ENCODE peak calls at places on chromosomes 7 and 10, in five cellular contexts. B, U, H, S and W are unnamed samples.

GRCh38 chr10:30820282-30820991 is 190.9 kb upstream of the LYZL2 start:
- DNase-seq in B (no peak), H (no peak), S (no peak), U (no peak), W (no peak)

GRCh38 chr10:117778241-117778640 is 235.7 kb downstream of the EMX2 start:
- DNase-seq in H (no peak), B (no peak), S (no peak), U (no peak), W (no peak)

GRCh38 chr10:105026566-105026965 is 385.5 kb downstream of the SORCS3 start:
- DNase-seq in U (no peak), B (no peak), S (no peak), H (no peak), W (no peak)

GRCh38 chr10:14855453-14855852 is 17.3 kb downstream of the HSPA14 start:
- DNase-seq in B (no peak), S (no peak), H (no peak), U (no peak), W (no peak)

GRCh38 chr10:86091216-86091615 is 275.4 kb downstream of the GRID1 start:
- DNase-seq in H (no peak), B (no peak), U (no peak), S (no peak), W (no peak)

GRCh38 chr10:5446390-5446926 is 34.1 kb downstream of the NET1 start:
- DNase-seq in H (peak; percentile 17), S (peak; percentile 97), U (peak; percentile 97), B (peak; percentile 92), W (peak; percentile 92)

GRCh38 chr10:122338609-122339441 is 35.7 kb upstream of the PLEKHA1 start:
- DNase-seq in H (no peak), U (no peak), B (no peak), S (no peak), W (no peak)

GRCh38 chr7:67344481-67345193 is 348.0 kb downstream of the TYW1 start:
- DNase-seq in H (no peak), U (no peak), S (no peak), B (no peak), W (no peak)

GRCh38 chr10:84391326-84391725 is 62.9 kb downstream of the CCSER2 start:
- DNase-seq in S (no peak), U (no peak), H (no peak), B (no peak), W (no peak)
- H3K4me3 ChIP-seq in S (no peak overlapping the region), U (no peak overlapping the region), H (no peak overlapping the region), B (no peak overlapping the region), W (no peak overlapping the region)

GRCh38 chr10:21171197-21171935 is 274.3 kb upstream of the NEBL start:
- DNase-seq in B (no peak), H (no peak), S (no peak), U (peak; percentile 47), W (peak; percentile 62)

GRCh38 chr10:21170216-21170615 is 273.1 kb upstream of the NEBL start:
- DNase-seq in U (peak; percentile 70), S (no peak), B (no peak), H (no peak), W (no peak)

GRCh38 chr10:21173433-21173963 is 276.4 kb upstream of the NEBL start:
- DNase-seq in U (peak; percentile 58), B (no peak), H (no peak), S (peak; percentile 70), W (peak; percentile 43)

GRCh38 chr10:21172774-21173432 is 275.8 kb upstream of the NEBL start:
- DNase-seq in H (no peak), U (peak; percentile 64), B (no peak), S (peak; percentile 78), W (peak; percentile 48)

DNA sequence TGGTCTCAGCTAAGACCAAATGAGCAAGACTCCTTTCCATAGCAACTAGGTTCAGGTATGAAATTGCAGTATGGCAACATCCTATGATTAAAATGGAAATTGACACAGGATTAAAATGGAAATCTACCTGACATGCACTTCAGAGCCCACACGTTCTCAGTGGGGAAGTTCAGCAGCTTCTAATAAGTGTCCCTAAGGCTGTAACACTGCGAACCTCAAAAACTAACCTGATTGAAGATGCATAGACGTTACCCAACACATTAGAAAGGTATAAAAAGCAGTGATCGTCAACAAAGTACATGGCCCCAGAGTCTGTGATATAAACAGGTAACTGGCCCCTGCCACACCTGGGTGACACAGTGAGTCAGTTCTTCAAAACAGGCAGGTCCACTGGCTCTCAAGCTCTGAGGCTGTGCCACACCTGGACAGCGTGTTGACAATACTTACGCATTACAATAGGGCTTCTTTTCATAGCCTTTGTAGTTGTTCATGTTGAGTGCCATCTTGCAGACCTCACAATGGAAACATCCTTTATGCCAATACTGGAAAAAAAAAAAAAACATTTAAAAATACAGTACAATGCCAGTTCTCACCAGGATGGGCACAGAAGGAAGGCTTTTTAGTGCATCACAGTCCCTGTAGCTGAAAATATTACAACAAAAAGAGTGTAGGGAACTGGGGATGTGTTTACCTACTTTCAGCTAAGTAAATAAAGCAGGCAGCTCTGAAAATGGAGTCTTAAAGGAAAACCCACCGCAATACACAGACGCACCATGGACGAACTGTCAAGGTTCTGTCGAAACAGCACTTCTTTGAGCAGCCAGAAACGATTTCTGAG is 275.0 kb upstream of the NEBL start:
- DNase-seq in B (no peak), U (peak; percentile 14), S (no peak), H (no peak), W (peak; percentile 21)
- H3K27ac ChIP-seq in B (no peak overlapping the region), U (no peak overlapping the region), S (peak overlapping the region; percentile 78), H (no peak overlapping the region), W (no peak overlapping the region)

GRCh38 chr7:148503900-148504487 is 86.6 kb upstream of the C7orf33 start:
- DNase-seq in S (no peak), U (peak; percentile 30), B (no peak), H (no peak), W (peak; percentile 57)
- H3K4me3 ChIP-seq in S (no peak overlapping the region), U (no peak overlapping the region), B (no peak overlapping the region), H (no peak overlapping the region), W (no peak overlapping the region)

GRCh38 chr7:55570218-55570873 is 2.0 kb downstream of the VOPP1 start:
- DNase-seq in U (no peak), H (no peak), S (no peak), B (no peak), W (no peak)
- H3K27ac ChIP-seq in U (no peak overlapping the region), H (peak overlapping the region; percentile 84), S (peak overlapping the region; percentile 95), B (peak overlapping the region; percentile 84), W (no peak overlapping the region)